ENCODE peak calls at places on chromosomes 4 and X, in four cellular contexts. X, H, F and U are unnamed samples.

GRCh38 chr4:70583952-70584834 is 7.9 kb upstream of the AMBN start:
- DNase-seq in X (no peak), F (no peak), H (no peak), U (no peak)

GRCh38 chr4:20662851-20663250 is 37.4 kb upstream of the PACRGL start:
- DNase-seq in F (no peak), H (no peak), X (no peak), U (no peak)

GRCh38 chr4:19494958-19495357 is 756.7 kb upstream of the SLIT2 start:
- DNase-seq in F (no peak), X (no peak), H (no peak), U (no peak)

GRCh38 chr4:132809298-132810032 is 339.6 kb upstream of the PCDH10 start:
- DNase-seq in H (no peak), X (no peak), F (no peak), U (no peak)

GRCh38 chr4:101014417-101014816 is 332.9 kb downstream of the PPP3CA start:
- DNase-seq in F (no peak), X (no peak), H (no peak), U (no peak)

GRCh38 chr4:123037809-123038208 is 115.4 kb upstream of the NUDT6 start:
- DNase-seq in X (no peak), F (no peak), H (no peak), U (no peak)

GRCh38 chr4:146458594-146458993 is 63.1 kb downstream of the SLC10A7 start:
- DNase-seq in H (no peak), X (no peak), F (no peak), U (no peak)

GRCh38 chr4:31918891-31919290 is 1198.7 kb downstream of the PCDH7 start:
- DNase-seq in X (no peak), H (no peak), F (no peak), U (no peak)

GRCh38 chrX:12269484-12269883 is 131.2 kb downstream of the FRMPD4 start:
- DNase-seq in X (no peak), H (no peak), F (no peak), U (no peak)

DNA sequence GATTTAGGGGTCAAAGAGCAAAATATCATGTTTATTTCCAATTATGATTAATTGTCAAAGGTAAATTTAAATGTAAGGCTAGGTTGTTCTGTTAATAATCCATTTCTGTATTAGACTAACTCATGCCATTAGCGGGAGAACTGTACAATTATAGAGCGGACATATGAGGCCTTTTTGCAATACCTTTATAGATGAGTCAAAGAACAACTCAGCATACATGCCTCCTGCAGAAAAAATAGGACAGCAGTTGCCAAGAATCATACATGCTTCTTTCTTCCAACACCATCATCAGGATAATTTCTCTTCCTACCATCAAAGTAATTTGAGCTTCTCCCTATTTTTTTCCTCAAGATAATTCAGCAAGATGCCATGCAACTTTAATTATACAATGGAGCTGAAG is 917.8 kb downstream of the ADGRL3 start:
- DNase-seq in F (no peak), X (no peak), H (no peak), U (no peak)
- TF ChIP-seq POLR2A in F (no peak), X (no peak), H (no peak), U (no peak)

DNA sequence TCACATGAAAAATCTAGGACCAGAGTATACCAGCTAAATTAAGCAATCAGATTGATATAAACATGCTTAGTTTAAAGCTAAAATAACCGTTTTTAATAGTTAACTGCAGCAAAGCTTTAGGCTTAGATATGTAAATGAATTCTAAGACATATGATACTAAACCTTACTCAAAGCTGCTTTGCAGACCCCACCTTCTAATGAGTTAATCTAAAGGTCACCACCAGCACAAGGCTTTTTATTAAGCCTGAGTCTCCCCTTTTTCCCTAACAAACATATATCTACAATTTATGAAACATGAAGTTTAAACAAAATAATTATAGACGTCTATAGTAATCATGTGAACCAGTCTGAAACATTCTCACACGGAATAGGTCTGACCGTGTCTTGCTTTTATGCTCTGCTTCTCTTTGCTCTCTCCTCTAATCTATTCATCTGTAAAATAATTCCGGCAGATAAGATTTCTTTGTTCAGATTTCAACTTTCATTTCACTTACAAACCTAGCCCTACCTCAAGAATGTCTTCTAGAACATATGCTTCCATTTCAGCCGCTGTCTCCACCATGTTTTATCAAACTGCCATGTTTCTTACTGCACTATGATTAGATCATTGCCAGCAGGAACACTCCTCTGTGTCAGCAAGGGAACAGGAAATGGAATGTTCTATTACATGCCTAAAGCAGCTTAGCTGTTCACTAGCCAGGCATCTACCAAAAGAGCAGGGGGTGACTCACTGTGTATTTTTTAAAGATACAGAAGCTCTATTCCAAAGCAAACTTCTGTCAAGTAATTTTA is 35.9 kb downstream of the ANKRD17 start:
- DNase-seq in F (no peak), H (peak), X (peak), U (no peak)
- TF ChIP-seq POLR2A in F (peak), H (peak), X (peak), U (peak)

GRCh38 chr4:1856071-1856919 is at the start of gene LETM1:
- DNase-seq in H (peak), F (peak), X (peak), U (peak)
- TF ChIP-seq POLR2A in H (peak), F (peak), X (peak), U (peak)

DNA sequence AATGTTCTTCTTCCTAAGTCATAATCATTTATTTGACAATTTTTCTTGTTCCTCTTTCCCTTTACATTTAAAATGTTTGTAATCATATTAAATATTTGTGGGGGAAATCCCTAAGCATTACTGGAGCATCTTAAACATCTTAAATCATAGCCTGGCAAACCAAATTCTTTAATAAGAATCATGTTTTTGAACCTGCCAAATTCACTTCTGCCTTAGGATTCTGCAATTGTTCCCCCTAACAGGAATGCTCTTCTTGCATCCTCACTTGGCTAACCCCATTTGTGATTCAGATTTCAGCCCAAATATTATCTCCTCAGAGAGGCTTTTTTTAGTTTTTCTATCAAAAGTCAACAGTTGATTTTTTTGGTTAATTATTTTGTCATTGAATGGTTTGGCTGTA is 241.2 kb downstream of the MAPK10 start:
- DNase-seq in F (no peak), H (no peak), X (no peak), U (no peak)
- TF ChIP-seq POLR2A in F (no peak), H (no peak), X (no peak), U (no peak)

GRCh38 chr4:38664704-38665401 is 854 bp downstream of the KLF3 start:
- DNase-seq in H (peak), X (peak), F (peak), U (no peak)
- TF ChIP-seq POLR2A in H (peak), X (peak), F (no peak), U (no peak)

GRCh38 chr4:158496030-158496741 is 25.5 kb upstream of the RXFP1 start:
- DNase-seq in F (no peak), H (peak), X (no peak), U (peak)
- TF ChIP-seq POLR2A in F (no peak), H (no peak), X (no peak), U (no peak)